ENCODE peak calls at places on chromosomes 6 and 20, in six cellular contexts. One of them, this sample, is unnamed.
A peak's percentile ranks its signal among the peaks of the same experiment; 100 is the strongest.

GRCh38 chr6:13248053-13248452 is 80.3 kb downstream of the TBC1D7 start:
- DNase-seq in HTR-8/SVneo: no peak
- DNase-seq in stimulated activated naive CD8-positive, alpha-beta T cell treated with anti-CD3 and anti-CD28 coated beads, Interleukin-15, amount 100 ng/mL, for 72 hours: no peak
- DNase-seq in mesendoderm: peak; percentile 50
- DNase-seq in A673: peak; percentile 35
- DNase-seq in Daoy: peak; percentile 29
- DNase-seq in this sample: peak; percentile 2

GRCh38 chr6:47247227-47247797 is 62.4 kb downstream of the TNFRSF21 start:
- DNase-seq in HTR-8/SVneo: no peak
- DNase-seq in stimulated activated naive CD8-positive, alpha-beta T cell treated with anti-CD3 and anti-CD28 coated beads, Interleukin-15, amount 100 ng/mL, for 72 hours: no peak
- DNase-seq in mesendoderm: no peak
- DNase-seq in Daoy: no peak
- DNase-seq in A673: no peak
- DNase-seq in this sample: no peak

GRCh38 chr6:75396005-75396800 is 97.4 kb downstream of the FILIP1 start:
- DNase-seq in mesendoderm: peak; percentile 91
- DNase-seq in A673: no peak
- DNase-seq in HTR-8/SVneo: no peak
- DNase-seq in Daoy: no peak
- DNase-seq in stimulated activated naive CD8-positive, alpha-beta T cell treated with anti-CD3 and anti-CD28 coated beads, Interleukin-15, amount 100 ng/mL, for 72 hours: no peak
- DNase-seq in this sample: no peak

GRCh38 chr6:135114355-135115145 is 59.9 kb upstream of the HBS1L start:
- DNase-seq in mesendoderm: no peak
- DNase-seq in HTR-8/SVneo: no peak
- DNase-seq in Daoy: no peak
- DNase-seq in stimulated activated naive CD8-positive, alpha-beta T cell treated with anti-CD3 and anti-CD28 coated beads, Interleukin-15, amount 100 ng/mL, for 72 hours: peak; percentile 55
- DNase-seq in A673: no peak
- DNase-seq in this sample: no peak

GRCh38 chr20:44496976-44497375 is 21.3 kb downstream of the TTPAL start:
- DNase-seq in mesendoderm: no peak
- DNase-seq in A673: no peak
- DNase-seq in Daoy: peak; percentile 85
- DNase-seq in HTR-8/SVneo: peak; percentile 82
- DNase-seq in stimulated activated naive CD8-positive, alpha-beta T cell treated with anti-CD3 and anti-CD28 coated beads, Interleukin-15, amount 100 ng/mL, for 72 hours: no peak
- DNase-seq in this sample: peak; percentile 69

GRCh38 chr6:88519227-88520019 is 353.3 kb upstream of the CNR1 start:
- DNase-seq in Daoy: no peak
- DNase-seq in A673: no peak
- DNase-seq in stimulated activated naive CD8-positive, alpha-beta T cell treated with anti-CD3 and anti-CD28 coated beads, Interleukin-15, amount 100 ng/mL, for 72 hours: no peak
- DNase-seq in mesendoderm: peak; percentile 13
- DNase-seq in HTR-8/SVneo: no peak
- DNase-seq in this sample: no peak

GRCh38 chr20:5654557-5654956 is 95.6 kb upstream of the SHLD1 start:
- DNase-seq in stimulated activated naive CD8-positive, alpha-beta T cell treated with anti-CD3 and anti-CD28 coated beads, Interleukin-15, amount 100 ng/mL, for 72 hours: no peak
- DNase-seq in Daoy: peak; percentile 60
- DNase-seq in HTR-8/SVneo: peak; percentile 46
- DNase-seq in A673: no peak
- DNase-seq in mesendoderm: no peak
- DNase-seq in this sample: peak; percentile 95

GRCh38 chr6:34598725-34599124 is 42.6 kb upstream of the SPDEF start:
- DNase-seq in A673: no peak
- DNase-seq in HTR-8/SVneo: no peak
- DNase-seq in Daoy: no peak
- DNase-seq in stimulated activated naive CD8-positive, alpha-beta T cell treated with anti-CD3 and anti-CD28 coated beads, Interleukin-15, amount 100 ng/mL, for 72 hours: no peak
- DNase-seq in mesendoderm: no peak
- DNase-seq in this sample: no peak

GRCh38 chr6:118902731-118903130 is 8.8 kb downstream of the ASF1A start:
- DNase-seq in HTR-8/SVneo: no peak
- DNase-seq in Daoy: no peak
- DNase-seq in mesendoderm: no peak
- DNase-seq in A673: no peak
- DNase-seq in stimulated activated naive CD8-positive, alpha-beta T cell treated with anti-CD3 and anti-CD28 coated beads, Interleukin-15, amount 100 ng/mL, for 72 hours: no peak
- DNase-seq in this sample: no peak

GRCh38 chr6:116405147-116405546 is 34.4 kb downstream of the DSE start:
- DNase-seq in A673: no peak
- DNase-seq in Daoy: no peak
- DNase-seq in stimulated activated naive CD8-positive, alpha-beta T cell treated with anti-CD3 and anti-CD28 coated beads, Interleukin-15, amount 100 ng/mL, for 72 hours: no peak
- DNase-seq in mesendoderm: no peak
- DNase-seq in HTR-8/SVneo: no peak
- DNase-seq in this sample: no peak

GRCh38 chr20:19543114-19543513 is 214.9 kb upstream of the RIN2 start:
- DNase-seq in Daoy: no peak
- DNase-seq in stimulated activated naive CD8-positive, alpha-beta T cell treated with anti-CD3 and anti-CD28 coated beads, Interleukin-15, amount 100 ng/mL, for 72 hours: no peak
- DNase-seq in mesendoderm: no peak
- DNase-seq in A673: peak; percentile 62
- DNase-seq in HTR-8/SVneo: no peak
- DNase-seq in this sample: no peak

This sample was measured in A549.